ENCODE peak calls at places on chromosome 5, in nine cellular contexts. One of them, this sample, is unnamed.

GRCh38 chr5:133709074-133709676 is 96.8 kb upstream of the FSTL4 start:
- DNase-seq in A549: no peak
- DNase-seq in psoas muscle: no peak
- DNase-seq in breast epithelium: no peak
- DNase-seq in transverse colon: no peak
- DNase-seq in CD4-positive, CD25-positive, alpha-beta regulatory T cell: no peak
- DNase-seq in RWPE2: no peak
- DNase-seq in caudate nucleus: no peak
- DNase-seq in sigmoid colon: peak; percentile 47
- DNase-seq in this sample: no peak

GRCh38 chr5:150180241-150181027 is 9.4 kb upstream of the SLC6A7 start:
- DNase-seq in A549: no peak
- DNase-seq in psoas muscle: peak; percentile 88
- DNase-seq in breast epithelium: peak; percentile 40
- DNase-seq in transverse colon: peak; percentile 73
- DNase-seq in CD4-positive, CD25-positive, alpha-beta regulatory T cell: no peak
- DNase-seq in RWPE2: no peak
- DNase-seq in caudate nucleus: peak; percentile 29
- DNase-seq in sigmoid colon: peak; percentile 84
- DNase-seq in this sample: no peak

GRCh38 chr5:123142957-123143356 is 53.9 kb downstream of the PRDM6 start:
- DNase-seq in A549: no peak
- DNase-seq in psoas muscle: no peak
- DNase-seq in breast epithelium: no peak
- DNase-seq in transverse colon: no peak
- DNase-seq in CD4-positive, CD25-positive, alpha-beta regulatory T cell: no peak
- DNase-seq in RWPE2: no peak
- DNase-seq in caudate nucleus: no peak
- DNase-seq in sigmoid colon: no peak
- DNase-seq in this sample: no peak

GRCh38 chr5:15350614-15351013 is 149.4 kb upstream of the FBXL7 start:
- DNase-seq in A549: no peak
- DNase-seq in psoas muscle: no peak
- DNase-seq in breast epithelium: no peak
- DNase-seq in transverse colon: no peak
- DNase-seq in CD4-positive, CD25-positive, alpha-beta regulatory T cell: no peak
- DNase-seq in RWPE2: no peak
- DNase-seq in caudate nucleus: no peak
- DNase-seq in sigmoid colon: no peak
- DNase-seq in this sample: no peak

GRCh38 chr5:174642816-174643405 is 81.5 kb upstream of the MSX2 start:
- DNase-seq in A549: peak; percentile 3
- DNase-seq in psoas muscle: no peak
- DNase-seq in breast epithelium: no peak
- DNase-seq in transverse colon: no peak
- DNase-seq in CD4-positive, CD25-positive, alpha-beta regulatory T cell: no peak
- DNase-seq in RWPE2: no peak
- DNase-seq in caudate nucleus: no peak
- DNase-seq in sigmoid colon: peak; percentile 4
- DNase-seq in this sample: no peak

GRCh38 chr5:153447534-153447933 is 42.9 kb upstream of the GRIA1 start:
- DNase-seq in A549: no peak
- DNase-seq in psoas muscle: no peak
- DNase-seq in breast epithelium: no peak
- DNase-seq in transverse colon: no peak
- DNase-seq in CD4-positive, CD25-positive, alpha-beta regulatory T cell: no peak
- DNase-seq in RWPE2: no peak
- DNase-seq in caudate nucleus: no peak
- DNase-seq in sigmoid colon: no peak
- DNase-seq in this sample: no peak

GRCh38 chr5:145938699-145939531 is 2.5 kb downstream of the SH3RF2 start:
- DNase-seq in A549: no peak
- DNase-seq in psoas muscle: no peak
- DNase-seq in breast epithelium: no peak
- DNase-seq in transverse colon: no peak
- DNase-seq in CD4-positive, CD25-positive, alpha-beta regulatory T cell: no peak
- DNase-seq in RWPE2: no peak
- DNase-seq in caudate nucleus: no peak
- DNase-seq in sigmoid colon: no peak
- DNase-seq in this sample: no peak

GRCh38 chr5:40606077-40606765 is 73.5 kb upstream of the PTGER4 start:
- DNase-seq in A549: no peak
- DNase-seq in psoas muscle: no peak
- DNase-seq in breast epithelium: no peak
- DNase-seq in transverse colon: no peak
- DNase-seq in CD4-positive, CD25-positive, alpha-beta regulatory T cell: no peak
- DNase-seq in RWPE2: no peak
- DNase-seq in caudate nucleus: no peak
- DNase-seq in sigmoid colon: no peak
- DNase-seq in this sample: no peak

GRCh38 chr5:1468247-1468612 is 23.0 kb upstream of the SLC6A3 start:
- DNase-seq in A549: no peak
- DNase-seq in psoas muscle: no peak
- DNase-seq in breast epithelium: no peak
- DNase-seq in transverse colon: no peak
- DNase-seq in CD4-positive, CD25-positive, alpha-beta regulatory T cell: no peak
- DNase-seq in RWPE2: no peak
- DNase-seq in caudate nucleus: no peak
- DNase-seq in sigmoid colon: no peak
- DNase-seq in this sample: no peak

GRCh38 chr5:142671276-142671675 is 14.6 kb downstream of the FGF1 start:
- DNase-seq in A549: no peak
- DNase-seq in psoas muscle: no peak
- DNase-seq in breast epithelium: no peak
- DNase-seq in transverse colon: no peak
- DNase-seq in CD4-positive, CD25-positive, alpha-beta regulatory T cell: no peak
- DNase-seq in RWPE2: no peak
- DNase-seq in caudate nucleus: no peak
- DNase-seq in sigmoid colon: no peak
- DNase-seq in this sample: no peak

GRCh38 chr5:142671801-142672200 is 14.1 kb downstream of the FGF1 start:
- DNase-seq in A549: no peak
- DNase-seq in psoas muscle: no peak
- DNase-seq in breast epithelium: no peak
- DNase-seq in transverse colon: no peak
- DNase-seq in CD4-positive, CD25-positive, alpha-beta regulatory T cell: no peak
- DNase-seq in RWPE2: no peak
- DNase-seq in caudate nucleus: no peak
- DNase-seq in sigmoid colon: no peak
- DNase-seq in this sample: no peak

GRCh38 chr5:142677212-142677611 is 8.7 kb downstream of the FGF1 start:
- DNase-seq in A549: peak; percentile 13
- DNase-seq in psoas muscle: no peak
- DNase-seq in breast epithelium: no peak
- DNase-seq in transverse colon: no peak
- DNase-seq in CD4-positive, CD25-positive, alpha-beta regulatory T cell: no peak
- DNase-seq in RWPE2: no peak
- DNase-seq in caudate nucleus: no peak
- DNase-seq in sigmoid colon: no peak
- DNase-seq in this sample: no peak

GRCh38 chr5:142675211-142675599 is 10.7 kb downstream of the FGF1 start:
- DNase-seq in A549: no peak
- DNase-seq in psoas muscle: no peak
- DNase-seq in breast epithelium: no peak
- DNase-seq in transverse colon: no peak
- DNase-seq in CD4-positive, CD25-positive, alpha-beta regulatory T cell: no peak
- DNase-seq in RWPE2: no peak
- DNase-seq in caudate nucleus: no peak
- DNase-seq in sigmoid colon: no peak
- DNase-seq in this sample: no peak

GRCh38 chr5:142674438-142675210 is 11.3 kb downstream of the FGF1 start:
- DNase-seq in A549: no peak
- DNase-seq in psoas muscle: no peak
- DNase-seq in breast epithelium: no peak
- DNase-seq in transverse colon: no peak
- DNase-seq in CD4-positive, CD25-positive, alpha-beta regulatory T cell: no peak
- DNase-seq in RWPE2: no peak
- DNase-seq in caudate nucleus: no peak
- DNase-seq in sigmoid colon: no peak
- DNase-seq in this sample: no peak
- H3K27ac ChIP-seq in A549: no peak overlapping the region
- H3K27ac ChIP-seq in psoas muscle: peak overlapping the region; percentile 53
- H3K27ac ChIP-seq in breast epithelium: peak overlapping the region; percentile 81
- H3K27ac ChIP-seq in transverse colon: no peak overlapping the region
- H3K27ac ChIP-seq in CD4-positive, CD25-positive, alpha-beta regulatory T cell: no peak overlapping the region
- H3K27ac ChIP-seq in RWPE2: peak overlapping the region; percentile 49
- H3K27ac ChIP-seq in caudate nucleus: no peak overlapping the region
- H3K27ac ChIP-seq in sigmoid colon: peak overlapping the region; percentile 48
- H3K27ac ChIP-seq in this sample: no peak overlapping the region

GRCh38 chr5:75017971-75018370 is 34.4 kb downstream of the GCNT4 start:
- DNase-seq in A549: no peak
- DNase-seq in psoas muscle: no peak
- DNase-seq in breast epithelium: no peak
- DNase-seq in transverse colon: no peak
- DNase-seq in CD4-positive, CD25-positive, alpha-beta regulatory T cell: no peak
- DNase-seq in RWPE2: no peak
- DNase-seq in caudate nucleus: no peak
- DNase-seq in sigmoid colon: no peak
- DNase-seq in this sample: no peak

GRCh38 chr5:75016896-75017295 is 35.5 kb downstream of the GCNT4 start:
- DNase-seq in A549: no peak
- DNase-seq in psoas muscle: no peak
- DNase-seq in breast epithelium: no peak
- DNase-seq in transverse colon: no peak
- DNase-seq in CD4-positive, CD25-positive, alpha-beta regulatory T cell: no peak
- DNase-seq in RWPE2: no peak
- DNase-seq in caudate nucleus: no peak
- DNase-seq in sigmoid colon: no peak
- DNase-seq in this sample: no peak

GRCh38 chr5:75020016-75020656 is 32.2 kb downstream of the GCNT4 start:
- DNase-seq in A549: no peak
- DNase-seq in psoas muscle: no peak
- DNase-seq in breast epithelium: no peak
- DNase-seq in transverse colon: peak; percentile 25
- DNase-seq in CD4-positive, CD25-positive, alpha-beta regulatory T cell: no peak
- DNase-seq in RWPE2: no peak
- DNase-seq in caudate nucleus: no peak
- DNase-seq in sigmoid colon: no peak
- DNase-seq in this sample: no peak

GRCh38 chr5:75021229-75021628 is 31.1 kb downstream of the GCNT4 start:
- DNase-seq in A549: no peak
- DNase-seq in psoas muscle: no peak
- DNase-seq in breast epithelium: no peak
- DNase-seq in transverse colon: no peak
- DNase-seq in CD4-positive, CD25-positive, alpha-beta regulatory T cell: no peak
- DNase-seq in RWPE2: no peak
- DNase-seq in caudate nucleus: no peak
- DNase-seq in sigmoid colon: no peak
- DNase-seq in this sample: no peak

DNA sequence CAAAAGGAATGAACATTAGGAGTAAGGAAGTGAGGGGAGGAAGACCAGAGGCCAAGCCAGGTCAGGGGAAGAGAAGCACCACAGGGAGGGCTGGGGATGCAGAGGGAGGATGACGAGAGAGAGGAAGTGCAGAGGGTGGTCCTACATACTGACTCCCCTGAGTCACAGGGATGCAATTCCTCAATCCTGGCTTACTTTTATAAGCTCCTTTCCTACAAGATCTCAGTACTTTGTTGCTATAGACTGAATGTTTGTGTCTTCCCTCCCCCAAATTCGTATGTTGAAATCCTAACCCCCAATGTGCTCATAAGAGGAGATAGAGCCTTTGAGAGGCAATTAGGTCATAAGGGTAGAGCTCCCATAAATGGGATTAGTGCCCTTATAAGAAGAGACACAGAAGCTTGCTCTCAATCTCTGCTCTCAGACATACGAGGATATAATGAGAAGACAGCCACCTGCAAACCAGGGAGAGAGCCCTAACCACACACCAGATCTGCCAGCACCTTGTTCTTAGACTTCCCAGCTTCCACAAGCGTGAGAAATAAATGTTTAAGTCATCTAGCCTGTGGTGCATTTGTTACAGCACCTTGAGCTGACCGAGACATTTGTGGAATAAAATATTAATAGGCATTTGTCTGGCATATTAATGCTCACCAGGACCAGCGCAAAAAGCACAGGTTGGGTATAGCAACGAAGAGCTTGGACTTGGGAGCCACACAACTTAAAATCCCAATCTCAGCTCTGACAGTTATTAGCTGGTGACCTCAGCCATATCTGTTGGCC is 33.4 kb downstream of the GCNT4 start:
- DNase-seq in A549: no peak
- DNase-seq in psoas muscle: no peak
- DNase-seq in breast epithelium: no peak
- DNase-seq in transverse colon: no peak
- DNase-seq in CD4-positive, CD25-positive, alpha-beta regulatory T cell: no peak
- DNase-seq in RWPE2: no peak
- DNase-seq in caudate nucleus: no peak
- DNase-seq in sigmoid colon: no peak
- DNase-seq in this sample: no peak
- H3K27ac ChIP-seq in A549: no peak overlapping the region
- H3K27ac ChIP-seq in psoas muscle: no peak overlapping the region
- H3K27ac ChIP-seq in breast epithelium: no peak overlapping the region
- H3K27ac ChIP-seq in transverse colon: no peak overlapping the region
- H3K27ac ChIP-seq in CD4-positive, CD25-positive, alpha-beta regulatory T cell: no peak overlapping the region
- H3K27ac ChIP-seq in RWPE2: no peak overlapping the region
- H3K27ac ChIP-seq in caudate nucleus: no peak overlapping the region
- H3K27ac ChIP-seq in sigmoid colon: no peak overlapping the region
- H3K27ac ChIP-seq in this sample: no peak overlapping the region

GRCh38 chr5:93274291-93274690 is 306.7 kb downstream of the NR2F1-AS1 start:
- DNase-seq in A549: no peak
- DNase-seq in psoas muscle: no peak
- DNase-seq in breast epithelium: no peak
- DNase-seq in transverse colon: no peak
- DNase-seq in CD4-positive, CD25-positive, alpha-beta regulatory T cell: no peak
- DNase-seq in RWPE2: no peak
- DNase-seq in caudate nucleus: no peak
- DNase-seq in sigmoid colon: no peak
- DNase-seq in this sample: no peak
- H3K27ac ChIP-seq in A549: no peak overlapping the region
- H3K27ac ChIP-seq in psoas muscle: no peak overlapping the region
- H3K27ac ChIP-seq in breast epithelium: no peak overlapping the region
- H3K27ac ChIP-seq in transverse colon: no peak overlapping the region
- H3K27ac ChIP-seq in CD4-positive, CD25-positive, alpha-beta regulatory T cell: no peak overlapping the region
- H3K27ac ChIP-seq in RWPE2: peak overlapping the region; percentile 59
- H3K27ac ChIP-seq in caudate nucleus: no peak overlapping the region
- H3K27ac ChIP-seq in sigmoid colon: no peak overlapping the region
- H3K27ac ChIP-seq in this sample: no peak overlapping the region

DNA sequence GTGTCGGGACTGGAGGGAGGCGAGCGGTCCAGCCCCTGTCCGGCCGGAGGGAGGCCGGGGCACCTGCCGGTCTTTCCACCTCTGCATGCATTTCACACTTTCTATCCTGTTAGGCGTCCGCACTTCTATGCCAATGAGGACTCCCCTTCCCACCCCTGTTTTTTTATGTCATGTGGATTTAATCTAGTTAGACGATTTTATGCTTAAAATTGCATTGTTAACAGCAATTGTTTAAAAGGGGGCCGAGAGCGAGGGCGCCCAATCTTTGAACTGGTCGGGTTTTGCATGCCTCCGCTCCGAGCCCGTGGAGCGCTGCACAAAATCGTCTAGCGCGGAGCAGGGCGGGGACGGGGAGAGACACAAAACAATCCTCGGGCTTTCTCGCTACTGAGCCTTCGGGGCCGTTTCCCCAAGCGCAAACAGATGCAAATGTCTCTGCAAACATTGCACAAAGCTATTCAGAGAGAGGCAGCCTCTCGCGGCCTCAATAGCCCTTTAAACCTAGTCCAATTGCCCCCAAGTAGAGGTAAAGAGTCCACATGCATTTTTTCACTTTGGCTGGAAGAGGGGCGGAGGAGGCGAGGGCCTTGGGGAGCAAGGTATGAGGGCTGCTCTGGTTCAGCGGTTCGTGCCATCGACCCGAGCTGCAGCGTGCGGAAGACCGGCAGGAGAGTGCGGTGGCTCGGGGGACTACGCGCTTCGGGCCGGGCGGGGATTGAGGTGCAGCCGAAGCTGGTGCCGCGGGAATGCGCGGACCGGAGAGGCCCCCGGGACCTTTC is 37.5 kb upstream of the TIFAB start:
- DNase-seq in A549: no peak
- DNase-seq in psoas muscle: no peak
- DNase-seq in breast epithelium: no peak
- DNase-seq in transverse colon: no peak
- DNase-seq in CD4-positive, CD25-positive, alpha-beta regulatory T cell: no peak
- DNase-seq in RWPE2: no peak
- DNase-seq in caudate nucleus: no peak
- DNase-seq in sigmoid colon: no peak
- DNase-seq in this sample: no peak
- H3K27ac ChIP-seq in A549: peak overlapping the region; percentile 83
- H3K27ac ChIP-seq in psoas muscle: no peak overlapping the region
- H3K27ac ChIP-seq in breast epithelium: no peak overlapping the region
- H3K27ac ChIP-seq in transverse colon: no peak overlapping the region
- H3K27ac ChIP-seq in CD4-positive, CD25-positive, alpha-beta regulatory T cell: no peak overlapping the region
- H3K27ac ChIP-seq in RWPE2: no peak overlapping the region
- H3K27ac ChIP-seq in caudate nucleus: no peak overlapping the region
- H3K27ac ChIP-seq in sigmoid colon: no peak overlapping the region
- H3K27ac ChIP-seq in this sample: no peak overlapping the region